ENCODE peak calls at places on chromosome 17, in four cellular contexts. T is uterus, L is HAP-1, A is fibroblast of lung. Z is an unnamed sample. For H3K27me3 and H3K4me1, the result is how much of the 10 kb centered on the place peaks cover.

GRCh38 chr17:64732336-64733006 is 70.4 kb upstream of the SMURF2 start:
- DNase-seq in T (no peak), L (no peak), A (peak), Z (no peak)

GRCh38 chr17:42438600-42439567 is 15.8 kb upstream of the CAVIN1 start:
- DNase-seq in T (no peak), L (peak), A (no peak), Z (no peak)

GRCh38 chr17:70767102-70767701 is 597.9 kb downstream of the KCNJ2 start:
- DNase-seq in T (no peak), L (no peak), A (peak), Z (no peak)

GRCh38 chr17:63150994-63151464 is 185.0 kb downstream of the TANC2 start:
- DNase-seq in T (no peak), L (peak), A (peak), Z (no peak)

GRCh38 chr17:74478369-74479100 is 12.1 kb downstream of the CD300A start:
- DNase-seq in T (no peak), L (no peak), A (no peak), Z (no peak)

GRCh38 chr17:14297161-14297851 is 3.6 kb upstream of the HS3ST3B1 start:
- DNase-seq in T (no peak), L (peak), A (peak), Z (no peak)

GRCh38 chr17:50196826-50197225 is 4.6 kb downstream of the COL1A1 start:
- DNase-seq in T (no peak), L (no peak), A (peak), Z (peak)

GRCh38 chr17:45824475-45824874 is 20.2 kb upstream of the SPPL2C start:
- DNase-seq in T (no peak), L (no peak), A (no peak), Z (no peak)

GRCh38 chr17:32520737-32521399 is 34.1 kb downstream of the CDK5R1 start:
- DNase-seq in T (no peak), L (no peak), A (no peak), Z (no peak)
- H3K27me3 ChIP-seq in T (under half), L (under half), A (under half), Z (under half)

GRCh38 chr17:54493691-54494090 is 407.0 kb upstream of the TOM1L1 start:
- DNase-seq in T (no peak), L (no peak), A (no peak), Z (no peak)
- H3K4me1 ChIP-seq in T (under half), L (under half), A (under half), Z (under half)

DNA sequence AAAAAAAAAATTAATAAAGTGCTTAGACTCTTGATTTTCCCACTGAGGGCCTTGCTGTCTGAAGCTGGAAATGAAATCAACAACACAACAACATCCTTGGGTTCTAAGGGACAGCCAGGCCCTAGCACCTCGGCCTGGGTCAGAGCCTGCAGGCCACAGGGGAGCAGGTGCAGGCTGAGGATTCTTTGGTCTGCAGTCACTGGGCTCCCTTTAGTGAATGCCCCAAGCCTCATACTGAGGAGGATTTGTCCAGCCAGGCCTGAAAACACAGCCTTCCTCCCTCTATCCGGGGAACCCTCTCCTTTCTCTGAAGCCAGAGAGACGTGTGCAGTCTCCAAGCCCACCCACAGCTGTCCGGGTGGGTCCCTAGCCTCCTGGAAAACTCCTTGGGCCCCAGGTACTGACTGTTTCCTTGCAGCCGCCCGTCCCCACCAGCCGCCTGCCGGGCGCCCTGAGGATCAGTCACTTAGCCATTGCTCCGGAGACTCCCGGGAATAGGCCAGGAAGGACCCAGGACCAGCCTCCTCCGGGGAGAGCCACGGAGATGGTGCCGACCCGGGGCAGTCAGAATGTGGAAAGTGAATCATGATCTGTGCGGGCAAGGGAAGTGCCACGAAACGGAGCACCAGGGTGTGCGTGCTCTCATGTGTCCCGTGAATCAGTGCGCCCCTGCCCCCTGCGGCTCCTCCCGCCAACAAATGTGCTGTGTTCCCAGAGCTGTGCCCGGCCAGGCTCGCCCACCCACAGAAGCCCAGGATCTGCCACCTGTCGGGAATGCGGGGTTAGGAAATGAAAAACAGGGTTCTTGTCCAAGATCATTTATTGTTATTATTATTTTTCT is 91.0 kb downstream of the RTN4RL1 start:
- DNase-seq in T (no peak), L (no peak), A (no peak), Z (no peak)
- H3K27me3 ChIP-seq in T (under half), L (under half), A (under half), Z (under half)

DNA sequence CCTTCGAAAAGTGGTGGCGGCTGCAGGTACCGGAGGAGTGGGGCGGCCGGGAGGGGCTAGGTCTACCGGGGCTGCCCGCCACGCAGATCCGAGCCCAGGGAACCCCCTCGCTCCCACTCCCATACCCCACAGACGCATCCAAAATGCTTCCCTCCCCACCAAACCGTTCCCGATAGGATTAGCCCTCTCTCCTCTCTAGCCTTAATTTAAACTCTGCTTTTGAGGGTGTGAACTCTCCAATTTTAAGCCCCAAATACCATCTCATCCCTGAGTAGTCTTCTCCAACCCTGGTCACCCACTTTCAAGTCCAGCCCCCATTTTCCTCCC is 260 bp upstream of the CXCL16 start:
- DNase-seq in T (no peak), L (no peak), A (no peak), Z (no peak)
- H3K4me1 ChIP-seq in T (under half), L (under half), A (under half), Z (under half)

DNA sequence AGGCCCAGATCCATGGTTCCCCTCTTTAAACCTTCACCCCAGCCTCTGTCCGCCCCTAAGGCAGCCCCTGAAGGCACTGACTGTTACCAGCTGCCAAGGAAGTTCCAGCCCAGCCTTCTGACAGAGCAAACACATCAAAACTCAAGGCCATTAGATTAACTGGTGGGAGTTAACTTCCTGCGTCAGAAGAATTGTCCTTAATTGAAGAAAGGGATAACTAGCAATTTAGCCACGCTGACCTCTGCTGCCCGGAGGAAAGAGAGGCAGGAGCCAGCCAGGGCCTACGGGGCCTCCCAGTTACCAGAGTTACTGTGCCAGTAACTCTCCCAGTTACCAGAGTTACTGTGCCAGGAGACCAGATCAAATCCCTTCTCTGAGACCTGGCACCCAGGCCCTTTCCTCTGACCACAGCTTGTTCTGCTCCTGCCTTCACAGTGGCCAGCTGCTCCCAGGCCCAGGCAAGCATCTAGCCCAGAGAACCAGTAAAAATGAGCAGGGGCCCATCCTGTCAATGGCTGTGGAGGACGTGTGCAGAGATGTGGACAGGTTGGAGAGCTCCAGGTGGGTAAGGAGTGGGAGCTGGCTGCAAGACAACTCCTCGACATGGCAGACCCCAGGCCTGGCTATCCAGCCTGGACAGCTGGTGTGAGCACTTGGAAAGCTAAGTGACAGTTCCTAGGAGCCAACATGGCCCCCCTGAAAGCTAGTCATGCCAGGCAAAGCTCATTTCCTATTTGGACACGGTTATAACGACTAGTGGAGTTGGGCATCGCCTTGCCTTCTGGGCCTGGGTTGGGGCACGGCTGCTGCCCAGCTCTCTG is 2.8 kb upstream of the PITPNM3 start:
- DNase-seq in T (no peak), L (no peak), A (peak), Z (peak)
- H3K27me3 ChIP-seq in T (under half), L (under half), A (under half), Z (under half)

GRCh38 chr17:48596000-48596734 is 2.6 kb upstream of the HOXB5 start:
- DNase-seq in T (no peak), L (no peak), A (peak), Z (no peak)

GRCh38 chr17:48593840-48594411 is 347 bp upstream of the HOXB5 start:
- DNase-seq in T (peak), L (peak), A (peak), Z (peak)

GRCh38 chr17:48595107-48595999 is 1.8 kb upstream of the HOXB5 start:
- DNase-seq in T (no peak), L (no peak), A (peak), Z (no peak)

GRCh38 chr17:48593126-48593829 is at the start of gene HOXB5:
- DNase-seq in T (no peak), L (peak), A (no peak), Z (no peak)

GRCh38 chr17:48594412-48595106 is 980 bp upstream of the HOXB5 start:
- DNase-seq in T (no peak), L (no peak), A (peak), Z (no peak)
- H3K4me1 ChIP-seq in T (under half), L (under half), A (under half), Z (under half)

GRCh38 chr17:81396722-81397313 is 1.6 kb downstream of the BAHCC1 start:
- DNase-seq in T (no peak), L (peak), A (peak), Z (no peak)
- H3K27me3 ChIP-seq in T (under half), L (under half), A (under half), Z (under half)

GRCh38 chr17:76078859-76079576 is at the start of gene ZACN:
- DNase-seq in T (no peak), L (no peak), A (no peak), Z (no peak)
- H3K4me1 ChIP-seq in T (under half), L (under half), A (under half), Z (under half)

GRCh38 chr17:78045316-78045715 is 83.2 kb downstream of the TMC6 start:
- DNase-seq in T (no peak), L (no peak), A (no peak), Z (no peak)
- H3K27me3 ChIP-seq in T (under half), L (under half), A (under half), Z (under half)